ENCODE peak calls at places on chromosomes 3 and 15, in six cellular contexts. A, X, I, K, R and N are unnamed samples.

GRCh38 chr3:123735456-123735855 is 148.7 kb downstream of the MYLK start:
- DNase-seq in A (no peak), X (no peak), I (no peak), K (no peak), R (no peak), N (no peak)

GRCh38 chr15:44636976-44637375 is 26.5 kb downstream of the SPG11 start:
- DNase-seq in A (no peak), X (no peak), I (no peak), K (no peak), R (no peak), N (no peak)

GRCh38 chr3:169297214-169297613 is 366.3 kb downstream of the MECOM start:
- DNase-seq in A (no peak), X (no peak), I (no peak), K (no peak), R (no peak), N (no peak)

GRCh38 chr3:155737844-155738460 is 6.9 kb downstream of the PLCH1 start:
- DNase-seq in A (no peak), X (no peak), I (no peak), K (no peak), R (peak; percentile 97), N (no peak)

GRCh38 chr15:64536244-64536836 is 76.0 kb downstream of the ZNF609 start:
- DNase-seq in A (no peak), X (no peak), I (no peak), K (no peak), R (peak; percentile 76), N (no peak)

GRCh38 chr15:23483821-23484299 is 36.8 kb upstream of the GOLGA6L2 start:
- DNase-seq in A (no peak), X (no peak), I (no peak), K (no peak), R (peak; percentile 12), N (no peak)

GRCh38 chr3:146262711-146263110 is 11.8 kb upstream of the PLSCR4 start:
- DNase-seq in A (no peak), X (no peak), I (no peak), K (no peak), R (no peak), N (no peak)

GRCh38 chr15:101031203-101031602 is 112.0 kb downstream of the LRRK1 start:
- DNase-seq in A (no peak), X (no peak), I (no peak), K (no peak), R (no peak), N (peak; percentile 26)

GRCh38 chr3:39839504-39839903 is 30.1 kb downstream of the MYRIP start:
- DNase-seq in A (no peak), X (no peak), I (no peak), K (no peak), R (no peak), N (no peak)

GRCh38 chr15:91183630-91184029 is 83.6 kb downstream of the SV2B start:
- DNase-seq in A (no peak), X (no peak), I (no peak), K (no peak), R (no peak), N (no peak)

GRCh38 chr3:114770874-114771273 is 376.2 kb downstream of the ZBTB20 start:
- DNase-seq in A (no peak), X (no peak), I (no peak), K (no peak), R (no peak), N (no peak)

GRCh38 chr3:65948833-65949573 is 89.7 kb downstream of the MAGI1 start:
- DNase-seq in A (no peak), X (no peak), I (no peak), K (no peak), R (no peak), N (no peak)

GRCh38 chr3:94928921-94929320 is 866.1 kb downstream of the NSUN3 start:
- DNase-seq in A (no peak), X (no peak), I (no peak), K (no peak), R (peak; percentile 74), N (peak; percentile 73)

GRCh38 chr15:99682455-99682854 is 50.8 kb downstream of the LYSMD4 start:
- DNase-seq in A (no peak), X (no peak), I (no peak), K (no peak), R (peak; percentile 75), N (no peak)

GRCh38 chr15:101277943-101278564 is 769 bp upstream of the SELENOS start:
- DNase-seq in A (no peak), X (no peak), I (no peak), K (no peak), R (no peak), N (peak; percentile 16)

GRCh38 chr3:34783881-34784280 is 855.4 kb upstream of the ARPP21 start:
- DNase-seq in A (no peak), X (no peak), I (no peak), K (no peak), R (no peak), N (no peak)

GRCh38 chr15:39593071-39594055 is 12.5 kb downstream of the THBS1 start:
- DNase-seq in A (no peak), X (no peak), I (no peak), K (no peak), R (peak; percentile 3), N (no peak)

GRCh38 chr3:171038342-171038741 is 11.8 kb upstream of the SLC2A2 start:
- DNase-seq in A (no peak), X (no peak), I (no peak), K (no peak), R (no peak), N (no peak)

GRCh38 chr3:14042680-14043079 is 82.0 kb downstream of the CHCHD4 start:
- DNase-seq in A (no peak), X (no peak), I (no peak), K (no peak), R (no peak), N (no peak)

GRCh38 chr15:69996842-69997478 is 100.8 kb downstream of the TLE3 start:
- DNase-seq in A (no peak), X (no peak), I (no peak), K (no peak), R (no peak), N (no peak)

GRCh38 chr3:41327718-41328117 is 128.4 kb downstream of the CTNNB1 start:
- DNase-seq in A (no peak), X (no peak), I (no peak), K (no peak), R (no peak), N (no peak)

GRCh38 chr15:70379938-70380337 is 282.2 kb upstream of the TLE3 start:
- DNase-seq in A (no peak), X (no peak), I (no peak), K (no peak), R (no peak), N (no peak)

GRCh38 chr3:32884532-32885031 is 66.8 kb downstream of the TRIM71 start:
- DNase-seq in A (no peak), X (no peak), I (no peak), K (no peak), R (no peak), N (no peak)

GRCh38 chr3:57974796-57975388 is 33.3 kb upstream of the FLNB start:
- DNase-seq in A (no peak), X (no peak), I (no peak), K (no peak), R (peak; percentile 98), N (peak; percentile 74)

GRCh38 chr15:89649013-89649625 is 6.1 kb downstream of the KIF7 start:
- DNase-seq in A (no peak), X (no peak), I (no peak), K (no peak), R (no peak), N (peak; percentile 72)

GRCh38 chr3:22621205-22621809 is 581.8 kb upstream of the UBE2E2 start:
- DNase-seq in A (no peak), X (no peak), I (no peak), K (no peak), R (no peak), N (no peak)

GRCh38 chr15:95432878-95433405 is 897.6 kb upstream of the NR2F2 start:
- DNase-seq in A (no peak), X (no peak), I (no peak), K (no peak), R (no peak), N (no peak)

GRCh38 chr3:194989251-194989650 is 281.7 kb downstream of the XXYLT1 start:
- DNase-seq in A (no peak), X (no peak), I (no peak), K (no peak), R (no peak), N (no peak)

GRCh38 chr15:88324241-88325065 is 67.9 kb upstream of the NTRK3 start:
- DNase-seq in A (no peak), X (no peak), I (no peak), K (no peak), R (peak; percentile 62), N (no peak)

GRCh38 chr3:43366880-43367279 is 80.5 kb downstream of the SNRK start:
- DNase-seq in A (no peak), X (no peak), I (no peak), K (no peak), R (no peak), N (no peak)

GRCh38 chr3:183189641-183190040 is 27.1 kb upstream of the LAMP3 start:
- DNase-seq in A (no peak), X (no peak), I (no peak), K (no peak), R (no peak), N (no peak)

GRCh38 chr3:116440196-116440595 is 5.1 kb downstream of the LSAMP start:
- DNase-seq in A (no peak), X (no peak), I (no peak), K (no peak), R (peak; percentile 52), N (no peak)

GRCh38 chr15:51044037-51044712 is 50.5 kb downstream of the TNFAIP8L3 start:
- DNase-seq in A (no peak), X (no peak), I (no peak), K (no peak), R (no peak), N (no peak)